ENCODE peak calls at places on chromosomes 16 and 17, in four cellular contexts. J is K562, I is GM12878, G is H1. F is an unnamed sample.

GRCh38 chr17:74959826-74960738 is 12.5 kb downstream of the HID1 start:
- DNase-seq in J (peak; percentile 62), I (no peak), G (no peak), F (no peak)

GRCh38 chr16:68902376-68903345 is 59.3 kb downstream of the TANGO6 start:
- DNase-seq in J (peak; percentile 48), I (no peak), G (no peak), F (peak; percentile 72)

GRCh38 chr17:69320210-69320907 is 6.6 kb downstream of the ABCA5 start:
- DNase-seq in J (no peak), I (no peak), G (no peak), F (no peak)

GRCh38 chr17:50507871-50508572 is at the start of gene MYCBPAP:
- DNase-seq in J (no peak), I (peak; percentile 28), G (peak; percentile 43), F (no peak)

GRCh38 chr17:3792481-3792880 is 8.5 kb downstream of the ITGAE start:
- DNase-seq in J (no peak), I (no peak), G (no peak), F (no peak)

GRCh38 chr17:21524211-21524591 is 148.0 kb downstream of the KCNJ12 start:
- DNase-seq in J (peak; percentile 47), I (no peak), G (no peak), F (no peak)

GRCh38 chr16:55435387-55435786 is 43.6 kb upstream of the MMP2 start:
- DNase-seq in J (peak; percentile 74), I (no peak), G (no peak), F (no peak)

GRCh38 chr17:76056882-76057281 is 15.4 kb downstream of the SRP68 start:
- DNase-seq in J (no peak), I (no peak), G (no peak), F (no peak)

GRCh38 chr17:61574542-61575351 is 16.3 kb downstream of the NACA2 start:
- DNase-seq in J (peak; percentile 11), I (no peak), G (no peak), F (peak; percentile 74)

GRCh38 chr16:88936913-88937666 is 39.9 kb downstream of the CBFA2T3 start:
- DNase-seq in J (no peak), I (no peak), G (no peak), F (no peak)

GRCh38 chr17:28334176-28334575 is 1.1 kb downstream of the IFT20 start:
- DNase-seq in J (no peak), I (no peak), G (no peak), F (no peak)

GRCh38 chr16:1691956-1692355 is 13.9 kb downstream of the JPT2 start:
- DNase-seq in J (no peak), I (no peak), G (no peak), F (no peak)

GRCh38 chr17:12545877-12546513 is 119.7 kb upstream of the MYOCD start:
- DNase-seq in J (peak; percentile 26), I (no peak), G (peak; percentile 27), F (peak; percentile 38)

GRCh38 chr16:51523400-51523799 is 372.3 kb upstream of the SALL1 start:
- DNase-seq in J (no peak), I (no peak), G (no peak), F (no peak)

GRCh38 chr16:60073376-60073775 is 1339.3 kb upstream of the GOT2 start:
- DNase-seq in J (no peak), I (no peak), G (no peak), F (no peak)

GRCh38 chr16:81469183-81469677 is 24.6 kb downstream of the CMIP start:
- DNase-seq in J (peak; percentile 58), I (no peak), G (no peak), F (no peak)

GRCh38 chr17:44901323-44901965 is 2.2 kb upstream of the EFTUD2 start:
- DNase-seq in J (no peak), I (no peak), G (no peak), F (no peak)

GRCh38 chr17:40796846-40797245 is 2.9 kb downstream of the KRT28 start:
- DNase-seq in J (no peak), I (no peak), G (no peak), F (no peak)

GRCh38 chr17:27336217-27336616 is 42.3 kb downstream of the WSB1 start:
- DNase-seq in J (no peak), I (no peak), G (no peak), F (no peak)

GRCh38 chr17:66423436-66423922 is 121.1 kb downstream of the PRKCA start:
- DNase-seq in J (no peak), I (no peak), G (no peak), F (no peak)

GRCh38 chr16:56262148-56262878 is 71.0 kb downstream of the GNAO1 start:
- DNase-seq in J (peak; percentile 87), I (no peak), G (no peak), F (no peak)

GRCh38 chr17:66233023-66233753 is 4.0 kb upstream of the APOH start:
- DNase-seq in J (no peak), I (no peak), G (no peak), F (no peak)

GRCh38 chr17:39979021-39979660 is 1.5 kb upstream of the PSMD3 start:
- DNase-seq in J (no peak), I (no peak), G (no peak), F (no peak)

GRCh38 chr17:43377056-43377810 is 21.6 kb upstream of the ARL4D start:
- DNase-seq in J (no peak), I (no peak), G (no peak), F (no peak)

GRCh38 chr16:55021595-55022475 is 91.2 kb downstream of the IRX5 start:
- DNase-seq in J (peak; percentile 77), I (no peak), G (peak; percentile 15), F (peak; percentile 67)

GRCh38 chr16:15856901-15857778 is at the start of gene MYH11:
- DNase-seq in J (no peak), I (no peak), G (no peak), F (no peak)

GRCh38 chr17:44547625-44548297 is 9.5 kb upstream of the FZD2 start:
- DNase-seq in J (no peak), I (no peak), G (no peak), F (no peak)

GRCh38 chr17:1629647-1630310 is 1.1 kb upstream of the SLC43A2 start:
- DNase-seq in J (peak; percentile 66), I (no peak), G (no peak), F (peak; percentile 29)

GRCh38 chr16:2748757-2749455 is 3.5 kb upstream of the SRRM2 start:
- DNase-seq in J (no peak), I (no peak), G (no peak), F (no peak)

GRCh38 chr17:78365561-78366108 is 5.8 kb upstream of the SOCS3 start:
- DNase-seq in J (no peak), I (no peak), G (peak; percentile 81), F (no peak)

GRCh38 chr17:78362671-78363070 is 2.8 kb upstream of the SOCS3 start:
- DNase-seq in J (no peak), I (no peak), G (no peak), F (no peak)

GRCh38 chr17:78362232-78362631 is 2.4 kb upstream of the SOCS3 start:
- DNase-seq in J (no peak), I (no peak), G (no peak), F (no peak)

GRCh38 chr17:78366109-78366848 is 6.4 kb upstream of the SOCS3 start:
- DNase-seq in J (no peak), I (no peak), G (no peak), F (no peak)

GRCh38 chr17:78364436-78365281 is 4.8 kb upstream of the SOCS3 start:
- DNase-seq in J (peak; percentile 41), I (no peak), G (no peak), F (no peak)
- TF ChIP-seq SIN3A in J (no peak), I (no peak), G (no peak), F (no peak)

DNA sequence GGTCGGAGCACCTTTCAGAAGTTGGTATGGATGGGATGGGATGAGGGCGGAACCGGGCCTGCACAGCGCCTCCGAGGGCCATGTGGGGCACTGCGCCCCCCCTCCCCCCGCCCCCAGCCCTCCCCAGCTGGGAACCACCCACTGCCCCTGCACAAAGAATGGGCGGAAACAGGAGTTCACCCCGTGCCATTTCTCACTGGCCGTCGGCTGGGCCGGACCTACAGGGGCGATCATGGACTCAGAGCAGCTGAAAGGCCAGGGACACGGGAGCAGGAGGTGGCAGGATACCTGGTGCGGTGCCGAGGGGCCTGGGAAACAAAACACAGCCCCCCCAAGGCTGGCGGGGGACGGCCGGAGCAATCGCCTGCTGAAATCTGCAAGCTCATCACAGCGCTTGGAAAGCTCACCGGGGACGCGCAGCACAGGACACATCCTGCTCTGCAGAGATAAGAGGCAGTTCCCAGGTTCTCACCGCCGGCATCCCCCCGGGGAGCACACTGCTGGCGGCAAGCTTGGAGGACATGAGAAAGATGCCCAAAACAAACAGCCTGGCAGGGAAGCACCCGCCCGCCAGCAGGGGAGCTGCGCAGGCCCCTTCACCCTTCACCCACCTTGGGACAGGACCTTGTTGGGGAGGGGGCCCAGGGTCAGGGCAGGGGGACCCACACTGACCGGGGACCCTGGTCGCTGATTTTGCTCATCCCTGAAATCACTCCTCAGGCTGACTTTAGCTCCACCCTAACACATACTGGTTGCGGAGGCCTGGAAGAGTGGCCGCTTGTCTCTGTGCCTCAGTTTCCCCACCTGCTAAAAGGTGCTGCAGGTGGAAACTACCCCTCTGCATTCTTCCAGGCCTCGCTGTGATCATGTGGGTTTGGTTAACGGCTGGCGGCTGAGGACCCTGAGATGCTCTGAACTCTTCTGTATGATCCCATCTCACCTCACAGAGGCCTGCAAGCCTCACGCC is 263.9 kb downstream of the C16orf95 start:
- DNase-seq in J (peak; percentile 89), I (no peak), G (no peak), F (no peak)
- TF ChIP-seq CTCF in J (peak; percentile 27), I (no peak), G (peak; percentile 71), F (peak; percentile 38)

DNA sequence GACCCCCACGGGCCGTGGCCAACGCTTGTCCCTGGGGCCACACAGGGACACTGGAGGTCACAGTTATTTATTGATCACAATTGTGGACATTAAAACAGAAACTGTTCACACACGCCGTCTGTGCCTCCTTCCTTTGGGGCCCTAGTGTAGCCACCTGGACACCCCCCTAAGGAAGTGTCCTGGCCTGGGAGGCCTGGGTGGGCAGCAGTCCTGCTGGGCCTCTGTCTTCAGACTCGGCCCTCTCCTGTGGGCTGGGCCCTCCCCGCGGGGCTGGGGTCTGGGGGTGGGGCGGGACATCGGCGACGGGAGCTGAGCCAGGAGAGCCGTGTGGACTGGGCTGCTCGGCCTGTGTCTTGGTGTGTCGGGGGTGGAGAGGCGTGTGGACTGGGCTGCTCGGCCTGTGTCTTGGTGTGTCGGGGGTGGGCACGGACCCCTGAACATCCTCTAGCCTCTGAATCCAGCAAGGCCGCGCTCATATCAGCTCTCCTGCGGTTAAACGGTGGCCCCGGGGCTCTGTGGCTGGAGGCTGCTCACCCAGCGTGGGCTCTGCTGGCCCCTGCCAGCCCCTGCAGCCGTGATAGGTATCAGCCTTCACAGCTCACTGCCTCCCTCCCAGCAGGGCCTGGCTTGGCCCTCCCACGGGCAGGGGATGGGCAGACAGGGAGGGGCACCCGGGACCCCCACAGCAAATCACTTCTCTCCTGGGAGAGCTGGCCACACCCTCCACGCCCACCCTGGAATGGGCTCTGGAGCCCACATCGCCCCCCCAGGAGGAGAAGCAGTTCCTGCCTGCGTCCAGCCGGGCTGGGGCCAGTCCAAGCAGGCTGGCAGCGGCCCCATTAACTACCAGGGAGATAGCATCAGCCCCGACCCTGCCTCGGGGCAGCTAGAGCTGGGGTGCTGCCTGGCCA is 1.1 kb upstream of the NHLRC4 start:
- DNase-seq in J (peak; percentile 38), I (no peak), G (no peak), F (no peak)
- TF ChIP-seq EGR1 in J (no peak), I (no peak), G (no peak), F (no peak)

GRCh38 chr16:14497245-14498082 is 132.6 kb downstream of the PARN start:
- DNase-seq in J (no peak), I (no peak), G (no peak), F (no peak)
- TF ChIP-seq SIN3A in J (no peak), I (no peak), G (no peak), F (no peak)

GRCh38 chr16:70252355-70252988 is 732 bp upstream of the EXOSC6 start:
- DNase-seq in J (peak; percentile 39), I (no peak), G (no peak), F (no peak)
- TF ChIP-seq CTCF in J (peak; percentile 76), I (peak; percentile 29), G (peak; percentile 99), F (peak; percentile 9)